ENCODE peak calls at places on chromosome 13, in four cellular contexts. One of them, this sample, is unnamed.

GRCh38 chr13:111437856-111438547 is 117.6 kb downstream of the TEX29 start:
- DNase-seq in right atrium auricular region: no peak
- DNase-seq in upper lobe of left lung: no peak
- DNase-seq in GM23248: no peak
- DNase-seq in this sample: no peak

GRCh38 chr13:28532226-28533048 is 37.5 kb upstream of the FLT1 start:
- DNase-seq in GM23248: peak; percentile 55
- DNase-seq in right atrium auricular region: no peak
- DNase-seq in upper lobe of left lung: peak; percentile 37
- DNase-seq in this sample: no peak

GRCh38 chr13:90867336-90867683 is 480.2 kb upstream of the MIR17HG start:
- DNase-seq in upper lobe of left lung: peak; percentile 63
- DNase-seq in right atrium auricular region: peak; percentile 74
- DNase-seq in GM23248: peak; percentile 86
- DNase-seq in this sample: no peak

GRCh38 chr13:26457212-26457611 is 100.3 kb upstream of the WASF3 start:
- DNase-seq in upper lobe of left lung: no peak
- DNase-seq in right atrium auricular region: no peak
- DNase-seq in GM23248: peak; percentile 68
- DNase-seq in this sample: no peak

GRCh38 chr13:107205318-107206112 is 637.6 kb upstream of the ARGLU1 start:
- DNase-seq in GM23248: peak; percentile 73
- DNase-seq in upper lobe of left lung: peak; percentile 70
- DNase-seq in right atrium auricular region: no peak
- DNase-seq in this sample: peak; percentile 70

GRCh38 chr13:41007359-41008118 is 11.6 kb downstream of the ELF1 start:
- DNase-seq in upper lobe of left lung: no peak
- DNase-seq in right atrium auricular region: no peak
- DNase-seq in GM23248: peak; percentile 76
- DNase-seq in this sample: no peak

GRCh38 chr13:74687452-74688180 is 553.4 kb upstream of the KLF12 start:
- DNase-seq in upper lobe of left lung: no peak
- DNase-seq in right atrium auricular region: no peak
- DNase-seq in GM23248: no peak
- DNase-seq in this sample: no peak

GRCh38 chr13:50845211-50845610 is 1.7 kb upstream of the DLEU7 start:
- DNase-seq in right atrium auricular region: no peak
- DNase-seq in GM23248: no peak
- DNase-seq in upper lobe of left lung: no peak
- DNase-seq in this sample: no peak

GRCh38 chr13:39036212-39036611 is 1.7 kb downstream of the PROSER1 start:
- DNase-seq in GM23248: peak; percentile 37
- DNase-seq in right atrium auricular region: no peak
- DNase-seq in upper lobe of left lung: peak; percentile 37
- DNase-seq in this sample: no peak

GRCh38 chr13:99374994-99375805 is 68.0 kb upstream of the GPR183 start:
- DNase-seq in upper lobe of left lung: no peak
- DNase-seq in right atrium auricular region: peak; percentile 59
- DNase-seq in GM23248: no peak
- DNase-seq in this sample: no peak

GRCh38 chr13:112972867-112973576 is 4.0 kb downstream of the MCF2L start:
- DNase-seq in right atrium auricular region: no peak
- DNase-seq in upper lobe of left lung: peak; percentile 52
- DNase-seq in GM23248: no peak
- DNase-seq in this sample: no peak

GRCh38 chr13:79491715-79492114 is 10.8 kb downstream of the NDFIP2 start:
- DNase-seq in GM23248: peak; percentile 80
- DNase-seq in right atrium auricular region: no peak
- DNase-seq in upper lobe of left lung: no peak
- DNase-seq in this sample: no peak

GRCh38 chr13:33244907-33245287 is 40.7 kb downstream of the STARD13 start:
- DNase-seq in GM23248: no peak
- DNase-seq in upper lobe of left lung: no peak
- DNase-seq in right atrium auricular region: no peak
- DNase-seq in this sample: no peak

GRCh38 chr13:84902243-84902642 is 897.0 kb downstream of the SLITRK6 start:
- DNase-seq in GM23248: no peak
- DNase-seq in upper lobe of left lung: no peak
- DNase-seq in right atrium auricular region: no peak
- DNase-seq in this sample: no peak

GRCh38 chr13:26219726-26220125 is 2.4 kb downstream of the RNF6 start:
- DNase-seq in upper lobe of left lung: no peak
- DNase-seq in right atrium auricular region: no peak
- DNase-seq in GM23248: peak; percentile 70
- DNase-seq in this sample: no peak

GRCh38 chr13:38965281-38965680 is 25.4 kb downstream of the STOML3 start:
- DNase-seq in upper lobe of left lung: no peak
- DNase-seq in right atrium auricular region: no peak
- DNase-seq in GM23248: no peak
- DNase-seq in this sample: no peak

GRCh38 chr13:44407379-44407778 is 33.8 kb downstream of the SERP2 start:
- DNase-seq in upper lobe of left lung: no peak
- DNase-seq in GM23248: no peak
- DNase-seq in right atrium auricular region: no peak
- DNase-seq in this sample: no peak

GRCh38 chr13:43579321-43579720 is 207.5 kb downstream of the ENOX1 start:
- DNase-seq in GM23248: no peak
- DNase-seq in upper lobe of left lung: no peak
- DNase-seq in right atrium auricular region: no peak
- DNase-seq in this sample: no peak

GRCh38 chr13:111270126-111270525 is 50.3 kb upstream of the TEX29 start:
- DNase-seq in upper lobe of left lung: no peak
- DNase-seq in GM23248: peak; percentile 16
- DNase-seq in right atrium auricular region: peak; percentile 28
- DNase-seq in this sample: no peak

GRCh38 chr13:110627351-110627750 is 12.0 kb downstream of the NAXD start:
- DNase-seq in right atrium auricular region: no peak
- DNase-seq in upper lobe of left lung: no peak
- DNase-seq in GM23248: no peak
- DNase-seq in this sample: no peak

GRCh38 chr13:37918116-37919100 is 48.8 kb upstream of the TRPC4 start:
- DNase-seq in upper lobe of left lung: no peak
- DNase-seq in right atrium auricular region: no peak
- DNase-seq in GM23248: peak; percentile 12
- DNase-seq in this sample: no peak

GRCh38 chr13:110377178-110378175 is 70.4 kb downstream of the COL4A2 start:
- DNase-seq in GM23248: no peak
- DNase-seq in upper lobe of left lung: no peak
- DNase-seq in right atrium auricular region: no peak
- DNase-seq in this sample: no peak

GRCh38 chr13:60164490-60164889 is 762 bp upstream of the DIAPH3 start:
- DNase-seq in right atrium auricular region: no peak
- DNase-seq in GM23248: peak; percentile 38
- DNase-seq in upper lobe of left lung: no peak
- DNase-seq in this sample: no peak

GRCh38 chr13:60163525-60164471 is at the start of gene DIAPH3:
- DNase-seq in right atrium auricular region: peak; percentile 96
- DNase-seq in upper lobe of left lung: peak; percentile 94
- DNase-seq in GM23248: peak; percentile 99
- DNase-seq in this sample: peak; percentile 97

GRCh38 chr13:60167121-60167520 is 3.4 kb upstream of the DIAPH3 start:
- DNase-seq in right atrium auricular region: no peak
- DNase-seq in upper lobe of left lung: no peak
- DNase-seq in GM23248: no peak
- DNase-seq in this sample: no peak

GRCh38 chr13:60162096-60162495 is 1.6 kb downstream of the DIAPH3 start:
- DNase-seq in upper lobe of left lung: no peak
- DNase-seq in GM23248: peak; percentile 22
- DNase-seq in right atrium auricular region: no peak
- DNase-seq in this sample: no peak

GRCh38 chr13:60165391-60166099 is 1.8 kb upstream of the DIAPH3 start:
- DNase-seq in upper lobe of left lung: no peak
- DNase-seq in right atrium auricular region: no peak
- DNase-seq in GM23248: no peak
- DNase-seq in this sample: no peak
- H3K4me3 ChIP-seq in upper lobe of left lung: no peak overlapping the region
- H3K4me3 ChIP-seq in right atrium auricular region: no peak overlapping the region
- H3K4me3 ChIP-seq in GM23248: peak overlapping the region; percentile 88
- H3K4me3 ChIP-seq in this sample: peak overlapping the region; percentile 86

GRCh38 chr13:97124237-97124636 is 97.9 kb upstream of the MBNL2 start:
- DNase-seq in GM23248: no peak
- DNase-seq in upper lobe of left lung: no peak
- DNase-seq in right atrium auricular region: no peak
- DNase-seq in this sample: no peak
- H3K27me3 ChIP-seq in GM23248: no peaks in the 10 kb centered on the region
- H3K27me3 ChIP-seq in upper lobe of left lung: no peaks in the 10 kb centered on the region
- H3K27me3 ChIP-seq in right atrium auricular region: no peaks in the 10 kb centered on the region
- H3K27me3 ChIP-seq in this sample: no peaks in the 10 kb centered on the region

GRCh38 chr13:54305377-54305776 is 1276.8 kb downstream of the OLFM4 start:
- DNase-seq in GM23248: no peak
- DNase-seq in right atrium auricular region: no peak
- DNase-seq in upper lobe of left lung: no peak
- DNase-seq in this sample: no peak
- H3K9me3 ChIP-seq in GM23248: no peaks in the 10 kb centered on the region
- H3K9me3 ChIP-seq in right atrium auricular region: no peaks in the 10 kb centered on the region
- H3K9me3 ChIP-seq in upper lobe of left lung: no peaks in the 10 kb centered on the region
- H3K9me3 ChIP-seq in this sample: no peaks in the 10 kb centered on the region

DNA sequence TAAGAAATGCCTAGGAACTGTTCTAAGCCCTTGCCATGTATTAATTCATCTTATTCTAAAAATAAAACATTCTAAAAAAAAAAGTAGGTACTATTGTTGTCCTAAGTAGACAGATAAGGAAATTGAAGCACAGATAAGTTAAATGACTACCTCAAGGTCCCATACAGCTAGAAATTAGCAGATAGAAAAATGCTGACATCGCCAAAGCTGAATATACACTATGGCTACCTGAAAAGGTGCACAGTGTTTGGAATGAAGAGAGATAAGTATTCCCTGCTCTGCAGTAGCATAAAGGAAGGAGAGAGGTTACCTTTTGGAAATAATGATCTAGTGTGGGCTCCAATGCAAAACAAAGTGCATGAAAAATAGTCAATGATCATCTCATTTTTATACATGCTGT is 65.3 kb downstream of the DCT start:
- DNase-seq in upper lobe of left lung: no peak
- DNase-seq in right atrium auricular region: no peak
- DNase-seq in GM23248: no peak
- DNase-seq in this sample: no peak
- H3K4me3 ChIP-seq in upper lobe of left lung: no peak overlapping the region
- H3K4me3 ChIP-seq in right atrium auricular region: no peak overlapping the region
- H3K4me3 ChIP-seq in GM23248: no peak overlapping the region
- H3K4me3 ChIP-seq in this sample: no peak overlapping the region

This sample was measured in ascending aorta.